ENCODE peak calls at places on chromosome 4, in four cellular contexts. Y is K562, V is A549, W is HepG2. D is an unnamed sample.

GRCh38 chr4:186149872-186150271 is 41.5 kb upstream of the CYP4V2 start:
- DNase-seq in Y (peak; percentile 58), V (peak; percentile 53), W (peak; percentile 39), D (no peak)

GRCh38 chr4:108635070-108635655 is 14.8 kb downstream of the RPL34 start:
- DNase-seq in Y (no peak), V (no peak), W (no peak), D (no peak)

GRCh38 chr4:83876047-83876446 is 340.1 kb downstream of the GPAT3 start:
- DNase-seq in Y (no peak), V (no peak), W (no peak), D (peak; percentile 50)

GRCh38 chr4:183638436-183638835 is 20.5 kb downstream of the RWDD4 start:
- DNase-seq in Y (no peak), V (no peak), W (no peak), D (peak; percentile 59)

GRCh38 chr4:184016742-184017668 is 111.9 kb downstream of the STOX2 start:
- DNase-seq in Y (no peak), V (no peak), W (no peak), D (peak; percentile 84)

GRCh38 chr4:129350800-129351199 is 254.8 kb downstream of the C4orf33 start:
- DNase-seq in Y (no peak), V (no peak), W (no peak), D (no peak)

GRCh38 chr4:91824773-91825172 is 479.0 kb upstream of the GRID2 start:
- DNase-seq in Y (no peak), V (no peak), W (no peak), D (no peak)

GRCh38 chr4:175810360-175810759 is 1.7 kb downstream of the GPM6A start:
- DNase-seq in Y (no peak), V (no peak), W (no peak), D (no peak)

GRCh38 chr4:62133977-62134376 is 933.9 kb downstream of the ADGRL3 start:
- DNase-seq in Y (no peak), V (no peak), W (no peak), D (no peak)

GRCh38 chr4:145486603-145487002 is 5.0 kb downstream of the SMAD1 start:
- DNase-seq in Y (no peak), V (no peak), W (no peak), D (no peak)

GRCh38 chr4:5945936-5946335 is 53.0 kb upstream of the CRMP1 start:
- DNase-seq in Y (no peak), V (no peak), W (no peak), D (no peak)

GRCh38 chr4:178173771-178174170 is 731.5 kb upstream of the AGA start:
- DNase-seq in Y (no peak), V (no peak), W (no peak), D (no peak)

GRCh38 chr4:38470708-38471262 is 193.2 kb upstream of the KLF3 start:
- DNase-seq in Y (no peak), V (no peak), W (no peak), D (no peak)

GRCh38 chr4:104491396-104491821 is 3.3 kb downstream of the CXXC4 start:
- DNase-seq in Y (peak; percentile 60), V (peak; percentile 37), W (no peak), D (no peak)

GRCh38 chr4:71732706-71733105 is 51.2 kb downstream of the GC start:
- DNase-seq in Y (peak; percentile 21), V (peak; percentile 31), W (peak; percentile 13), D (peak; percentile 58)

GRCh38 chr4:85740431-85740861 is 265.5 kb downstream of the ARHGAP24 start:
- DNase-seq in Y (no peak), V (no peak), W (no peak), D (peak; percentile 67)
- TF ChIP-seq MAZ in Y (no peak), V (no peak), W (no peak), D (no peak)

DNA sequence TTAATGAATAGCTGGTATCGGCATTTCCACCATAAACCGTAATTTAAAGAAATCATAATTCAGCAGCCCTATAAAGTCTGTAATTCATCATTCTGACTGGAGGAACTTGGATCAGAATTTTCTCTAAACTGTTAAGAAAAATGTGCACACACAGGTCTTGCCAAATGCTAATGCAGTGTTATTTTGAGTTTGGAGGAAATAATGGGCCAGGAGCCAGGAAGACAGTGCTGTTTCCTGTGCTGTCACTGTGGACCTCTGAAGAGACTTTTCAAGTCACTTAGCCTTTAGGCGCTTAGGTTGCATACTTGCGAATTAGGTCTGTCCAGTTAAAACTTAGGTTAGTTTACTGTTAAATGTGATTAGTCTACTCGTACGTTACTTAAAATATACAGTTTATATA is 137.5 kb upstream of the ANXA3 start:
- DNase-seq in Y (no peak), V (no peak), W (no peak), D (no peak)
- TF ChIP-seq MAZ in Y (no peak), V (no peak), W (no peak), D (no peak)

DNA sequence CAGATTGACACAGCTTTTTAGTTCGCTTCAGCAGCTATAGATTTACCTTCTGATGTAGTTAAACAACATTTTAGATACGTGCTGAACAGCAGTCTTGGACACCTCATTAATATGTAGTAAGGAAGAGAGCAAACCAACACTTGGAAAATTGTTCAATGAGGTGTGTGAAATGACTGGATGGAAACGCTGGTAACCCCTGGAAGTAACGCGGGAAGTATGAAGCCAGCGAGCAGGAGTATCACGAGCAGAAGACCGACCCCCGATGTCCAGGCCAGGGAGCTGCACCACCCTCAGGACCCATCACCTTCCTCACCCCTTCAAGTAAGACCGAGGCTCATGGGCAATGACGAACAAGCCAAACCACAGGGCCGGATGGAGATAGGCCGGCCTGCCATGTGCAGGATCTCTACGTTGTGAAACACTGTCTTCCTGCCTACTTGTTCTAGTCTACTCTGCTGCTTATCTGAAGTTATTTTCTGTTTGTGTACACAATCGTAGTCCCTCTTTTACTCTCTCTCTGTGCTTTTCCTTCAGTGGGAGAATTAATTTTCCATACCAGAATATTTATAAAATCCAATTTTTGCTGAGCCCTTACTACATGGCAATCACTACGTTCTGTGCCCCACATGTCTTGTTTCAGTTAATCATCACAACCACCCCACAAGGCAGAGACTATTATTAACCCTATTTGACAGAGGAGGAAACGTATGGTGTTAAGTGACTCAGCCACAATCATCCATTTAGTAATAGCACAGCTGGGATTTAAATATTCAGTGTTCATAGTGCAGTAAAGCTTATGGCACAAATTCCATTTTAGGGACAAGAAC is 221.7 kb downstream of the APBB2 start:
- DNase-seq in Y (no peak), V (peak; percentile 34), W (no peak), D (peak; percentile 88)
- TF ChIP-seq MAZ in Y (no peak), V (no peak), W (no peak), D (no peak)

DNA sequence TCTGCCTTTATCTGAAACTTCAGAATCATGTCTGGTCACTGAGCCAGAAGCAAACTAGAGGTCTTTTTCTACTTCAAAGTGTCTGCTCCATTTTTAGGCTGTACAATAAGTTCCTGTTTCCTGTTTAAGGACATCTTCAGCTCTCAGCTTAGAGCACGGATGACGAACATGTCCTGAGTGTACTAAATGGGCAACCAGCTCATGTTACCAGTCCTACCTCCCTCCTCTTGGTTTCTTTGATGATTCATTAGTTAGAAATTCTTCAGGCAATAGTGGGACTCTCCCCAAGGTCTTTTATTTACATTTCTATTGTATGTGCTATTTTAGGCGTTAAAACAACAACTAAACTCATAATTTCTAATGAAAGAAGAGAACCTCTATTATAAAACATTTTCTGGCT is 58.0 kb downstream of the ENPEP start:
- DNase-seq in Y (no peak), V (peak; percentile 83), W (peak; percentile 74), D (peak; percentile 98)
- TF ChIP-seq MAZ in Y (no peak), V (no peak), W (no peak), D (no peak)

GRCh38 chr4:152126233-152126632 is 365.4 kb upstream of the GATB start:
- DNase-seq in Y (no peak), V (no peak), W (no peak), D (no peak)
- TF ChIP-seq MAZ in Y (no peak), V (no peak), W (no peak), D (no peak)

GRCh38 chr4:30719363-30720020 is 677 bp upstream of the PCDH7 start:
- DNase-seq in Y (no peak), V (peak; percentile 16), W (no peak), D (peak; percentile 68)

GRCh38 chr4:30722092-30722915 is 2.1 kb downstream of the PCDH7 start:
- DNase-seq in Y (no peak), V (no peak), W (no peak), D (no peak)

GRCh38 chr4:30721353-30722091 is 1.4 kb downstream of the PCDH7 start:
- DNase-seq in Y (no peak), V (peak; percentile 12), W (no peak), D (peak; percentile 44)

GRCh38 chr4:30720021-30720655 is at the start of gene PCDH7:
- DNase-seq in Y (no peak), V (peak; percentile 21), W (no peak), D (peak; percentile 73)

DNA sequence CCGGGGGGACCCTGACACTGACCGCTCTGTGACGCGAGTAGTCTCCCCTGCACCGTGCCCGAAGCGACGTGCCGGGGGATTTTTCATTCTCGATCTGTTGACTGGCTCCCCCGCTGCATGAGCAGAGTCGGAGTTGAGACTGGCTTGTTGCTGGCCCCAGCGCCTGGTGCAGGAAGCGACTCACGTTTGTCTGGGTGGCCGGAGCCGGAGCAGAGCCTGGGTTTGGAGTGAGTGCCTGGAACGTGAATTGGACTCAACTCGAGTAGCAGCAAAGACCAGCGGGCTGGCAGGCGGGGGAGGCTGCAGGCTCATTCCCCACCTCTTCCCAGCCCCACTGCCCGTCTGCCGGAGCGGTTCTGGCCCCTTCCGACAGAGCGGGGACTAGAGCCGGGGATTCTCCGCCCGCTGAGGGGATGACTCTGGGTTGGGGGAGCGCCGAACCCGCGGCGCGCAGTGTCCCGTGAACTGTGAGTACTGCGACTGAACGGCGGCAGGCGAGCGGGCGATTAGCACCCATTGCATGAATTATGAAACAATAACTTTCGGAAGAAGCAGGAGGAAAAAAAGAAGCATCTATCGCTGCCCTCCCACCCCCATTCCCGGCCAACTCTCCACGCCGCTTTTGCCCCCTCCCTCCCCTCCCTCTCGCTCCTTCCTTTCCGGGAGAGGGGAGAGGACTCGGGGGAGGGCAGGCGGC is 635 bp downstream of the PCDH7 start:
- DNase-seq in Y (no peak), V (peak; percentile 7), W (no peak), D (peak; percentile 61)
- TF ChIP-seq MAZ in Y (no peak), V (no peak), W (no peak), D (peak; percentile 4)

DNA sequence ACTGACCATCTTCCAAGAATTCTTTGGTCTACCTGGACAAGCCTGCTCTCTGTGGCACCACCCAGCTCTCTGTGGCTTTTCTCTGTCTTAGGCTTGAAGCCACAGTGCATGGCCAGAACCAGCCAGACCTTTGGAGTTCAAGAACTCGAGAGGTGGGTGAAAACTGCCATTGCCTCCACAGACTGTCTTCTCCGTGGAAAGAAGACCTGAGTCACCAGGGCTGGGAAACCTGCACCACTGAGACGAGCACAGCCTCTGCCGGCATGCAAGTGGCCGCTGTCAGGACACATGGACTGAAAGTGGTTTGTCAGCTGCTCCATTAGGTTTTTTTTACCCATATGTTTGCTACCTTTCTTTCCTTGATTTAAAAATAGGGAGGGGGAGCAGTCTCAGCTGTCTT is 74.5 kb downstream of the MGST2 start:
- DNase-seq in Y (no peak), V (peak; percentile 5), W (no peak), D (no peak)
- TF ChIP-seq MAZ in Y (no peak), V (no peak), W (no peak), D (no peak)